ENCODE peak calls at places on chromosomes 3 and 15, in eight cellular contexts. G is cardiac fibroblast; N is ovary; O is tibial artery; S is epithelial cell of esophagus; W is IMR-90; J is cardiac muscle cell; L is CD8-positive, alpha-beta T cell. D is an unnamed sample.

GRCh38 chr3:16511561-16512434 is 1.7 kb downstream of the RFTN1 start:
- DNase-seq in G (peak; percentile 93), N (peak; percentile 58), O (peak; percentile 64), S (peak; percentile 50), W (peak; percentile 92), J (no peak), L (peak; percentile 62), D (peak; percentile 88)

GRCh38 chr15:49265911-49266310 is 95.9 kb downstream of the GALK2 start:
- DNase-seq in G (no peak), N (no peak), O (no peak), S (no peak), W (no peak), J (no peak), L (no peak), D (peak; percentile 20)

GRCh38 chr15:39286706-39287105 is 294.2 kb upstream of the THBS1 start:
- DNase-seq in G (no peak), N (no peak), O (no peak), S (no peak), W (peak; percentile 29), J (no peak), L (no peak), D (peak; percentile 41)

GRCh38 chr15:56428821-56429458 is 36.0 kb downstream of the MNS1 start:
- DNase-seq in G (peak; percentile 60), N (no peak), O (no peak), S (peak; percentile 58), W (peak; percentile 39), J (peak; percentile 19), L (no peak), D (peak; percentile 58)

GRCh38 chr3:49799761-49800160 is at the start of gene CDHR4:
- DNase-seq in G (peak; percentile 88), N (no peak), O (peak; percentile 79), S (peak; percentile 88), W (peak; percentile 72), J (no peak), L (no peak), D (peak; percentile 85)

GRCh38 chr3:51436998-51437639 is 46.0 kb downstream of the RBM15B start:
- DNase-seq in G (no peak), N (no peak), O (no peak), S (peak; percentile 67), W (no peak), J (no peak), L (no peak), D (no peak)

GRCh38 chr3:106169351-106169750 is 300.5 kb upstream of the CBLB start:
- DNase-seq in G (no peak), N (no peak), O (no peak), S (no peak), W (no peak), J (no peak), L (no peak), D (no peak)

GRCh38 chr3:119279101-119279554 is 15.1 kb upstream of the ARHGAP31 start:
- DNase-seq in G (peak; percentile 20), N (peak; percentile 64), O (peak; percentile 58), S (no peak), W (no peak), J (peak; percentile 57), L (no peak), D (peak; percentile 31)

GRCh38 chr15:29822100-29822684 is at the start of gene TJP1:
- DNase-seq in G (peak; percentile 68), N (peak; percentile 89), O (peak; percentile 75), S (peak; percentile 86), W (peak; percentile 74), J (peak; percentile 93), L (no peak), D (peak; percentile 62)

GRCh38 chr15:53022788-53023187 is 232.7 kb upstream of the ONECUT1 start:
- DNase-seq in G (no peak), N (no peak), O (no peak), S (no peak), W (no peak), J (no peak), L (no peak), D (no peak)

GRCh38 chr15:34133511-34133910 is 31.6 kb downstream of the PGBD4 start:
- DNase-seq in G (no peak), N (no peak), O (no peak), S (no peak), W (peak; percentile 39), J (no peak), L (no peak), D (no peak)

GRCh38 chr15:58511588-58511987 is 79.8 kb downstream of the LIPC start:
- DNase-seq in G (no peak), N (no peak), O (no peak), S (no peak), W (no peak), J (no peak), L (no peak), D (no peak)

GRCh38 chr15:77034620-77035467 is 36.1 kb downstream of the TSPAN3 start:
- DNase-seq in G (no peak), N (peak; percentile 64), O (no peak), S (no peak), W (no peak), J (no peak), L (no peak), D (no peak)

GRCh38 chr15:45395956-45396355 is 17.6 kb upstream of the GATM start:
- DNase-seq in G (no peak), N (no peak), O (no peak), S (no peak), W (no peak), J (no peak), L (no peak), D (no peak)

GRCh38 chr3:180531303-180532278 is 70.4 kb upstream of the TTC14 start:
- DNase-seq in G (no peak), N (no peak), O (no peak), S (no peak), W (no peak), J (no peak), L (no peak), D (no peak)

GRCh38 chr15:67463488-67463887 is 57.4 kb upstream of the C15orf61 start:
- DNase-seq in G (no peak), N (no peak), O (no peak), S (no peak), W (no peak), J (no peak), L (no peak), D (no peak)

GRCh38 chr15:67460521-67460920 is 60.4 kb upstream of the C15orf61 start:
- DNase-seq in G (no peak), N (no peak), O (no peak), S (no peak), W (no peak), J (no peak), L (no peak), D (no peak)

GRCh38 chr15:67462802-67463201 is 58.1 kb upstream of the C15orf61 start:
- DNase-seq in G (no peak), N (no peak), O (no peak), S (no peak), W (no peak), J (no peak), L (no peak), D (no peak)

GRCh38 chr15:67458449-67458848 is 62.5 kb upstream of the C15orf61 start:
- DNase-seq in G (no peak), N (no peak), O (no peak), S (peak; percentile 15), W (peak; percentile 14), J (peak; percentile 7), L (no peak), D (no peak)

GRCh38 chr15:67461735-67462134 is 59.2 kb upstream of the C15orf61 start:
- DNase-seq in G (no peak), N (no peak), O (no peak), S (no peak), W (no peak), J (no peak), L (no peak), D (no peak)
- TF ChIP-seq CTCF in G (no peak), N (no peak), O (no peak), S (no peak), W (no peak), J (no peak), L (no peak), D (no peak)

GRCh38 chr15:68114356-68114755 is 60.2 kb downstream of the PIAS1 start:
- DNase-seq in G (peak; percentile 47), N (no peak), O (no peak), S (no peak), W (peak; percentile 54), J (no peak), L (no peak), D (peak; percentile 50)

GRCh38 chr15:68112711-68113110 is 58.6 kb downstream of the PIAS1 start:
- DNase-seq in G (peak; percentile 24), N (no peak), O (no peak), S (peak; percentile 32), W (peak; percentile 50), J (no peak), L (no peak), D (no peak)

GRCh38 chr15:68113751-68114150 is 59.6 kb downstream of the PIAS1 start:
- DNase-seq in G (peak; percentile 19), N (no peak), O (no peak), S (no peak), W (no peak), J (no peak), L (no peak), D (peak; percentile 2)

GRCh38 chr15:68113273-68113672 is 59.2 kb downstream of the PIAS1 start:
- DNase-seq in G (peak; percentile 45), N (no peak), O (no peak), S (no peak), W (peak; percentile 34), J (no peak), L (no peak), D (peak; percentile 55)

DNA sequence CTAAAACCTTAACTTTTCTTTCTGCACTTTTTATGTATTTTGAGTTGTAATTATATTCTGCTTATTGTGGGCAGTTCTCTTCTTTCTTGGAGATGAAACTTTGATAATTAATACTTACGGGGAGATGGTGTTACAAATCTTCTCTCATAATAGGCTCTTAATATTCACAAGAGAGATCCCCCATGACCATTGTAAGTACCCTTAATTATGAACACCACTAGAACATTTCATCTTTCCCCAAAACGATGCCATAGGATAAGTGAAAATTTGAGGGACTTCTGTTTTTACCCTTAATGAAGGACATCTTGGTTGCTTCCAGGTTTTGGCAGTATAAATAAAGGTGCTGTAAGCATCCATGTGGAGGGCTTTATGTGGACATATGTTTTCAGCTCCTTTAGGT is 60.7 kb downstream of the PIAS1 start:
- DNase-seq in G (peak; percentile 15), N (no peak), O (no peak), S (no peak), W (no peak), J (no peak), L (no peak), D (peak; percentile 3)
- H3K4me3 ChIP-seq in G (no peak overlapping the region), N (no peak overlapping the region), O (peak overlapping the region; percentile 28), S (no peak overlapping the region), W (no peak overlapping the region), J (peak overlapping the region; percentile 10), L (no peak overlapping the region), D (peak overlapping the region; percentile 58)

GRCh38 chr3:5476403-5476802 is 288.9 kb downstream of the EDEM1 start:
- DNase-seq in G (no peak), N (no peak), O (no peak), S (no peak), W (no peak), J (no peak), L (no peak), D (no peak)
- TF ChIP-seq CTCF in G (no peak), N (no peak), O (no peak), S (no peak), W (no peak), J (no peak), L (no peak), D (no peak)

DNA sequence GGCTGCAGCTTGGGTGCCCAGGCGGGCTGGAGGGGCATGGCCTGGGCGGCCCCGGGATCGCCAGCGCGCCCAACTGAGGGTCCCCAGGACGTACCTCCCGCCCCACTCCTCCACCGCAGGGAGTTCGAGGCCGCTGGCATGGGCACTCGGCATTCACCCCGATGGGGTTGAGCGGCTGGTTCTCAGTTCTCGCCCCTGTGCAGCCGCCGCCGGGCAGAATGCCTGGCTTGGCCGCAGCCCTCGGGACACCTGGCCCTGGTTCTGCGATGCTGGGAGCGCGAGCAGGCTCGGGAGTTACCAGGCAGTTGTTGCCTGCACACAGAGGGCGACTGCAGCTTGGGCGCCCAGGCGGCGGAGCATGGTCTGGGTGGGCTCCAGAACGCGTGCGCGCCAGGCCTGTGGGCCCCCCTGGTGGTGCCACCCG is 121.4 kb downstream of the LMLN start:
- DNase-seq in G (no peak), N (no peak), O (no peak), S (no peak), W (no peak), J (no peak), L (no peak), D (no peak)
- H3K4me3 ChIP-seq in G (no peak overlapping the region), N (no peak overlapping the region), O (no peak overlapping the region), S (no peak overlapping the region), W (no peak overlapping the region), J (peak overlapping the region; percentile 55), L (peak overlapping the region; percentile 82), D (no peak overlapping the region)

D was measured in fibroblast of the aortic adventitia.